ENCODE peak calls at places on chromosomes 11 and 22, in ten cellular contexts. H is EL; O is Calu3; X is neural crest cell; T is activated T-helper 1 cell treated with anti-CD3 and anti-CD28 coated beads, Interleukin-2, amount 50 U/mL, for 16 hours; W is GM12865; B is stimulated activated CD4-positive, alpha-beta T cell treated with anti-CD3 and anti-CD28 coated beads, Interleukin-2, amount 100 ng/mL, for 48 hours; E is T-cell; I is cardiac fibroblast; J is endothelial cell. R is an unnamed sample.

GRCh38 chr11:12103411-12104225 is 6.8 kb upstream of the MICAL2 start:
- DNase-seq in H (no peak), O (no peak), X (no peak), T (no peak), W (no peak), B (no peak), E (no peak), I (no peak), J (no peak), R (no peak)

GRCh38 chr11:88480217-88480616 is 142.7 kb upstream of the CTSC start:
- DNase-seq in H (peak), O (no peak), X (no peak), T (no peak), W (no peak), B (no peak), E (no peak), I (peak), J (no peak), R (no peak)

GRCh38 chr11:1628506-1629325 is 859 bp upstream of the KRTAP5-5 start:
- DNase-seq in H (peak), O (peak), X (peak), T (peak), W (peak), B (peak), E (no peak), I (peak), J (peak), R (peak)

GRCh38 chr22:37162221-37163095 is 12.7 kb upstream of the IL2RB start:
- DNase-seq in H (no peak), O (no peak), X (no peak), T (peak), W (peak), B (peak), E (peak), I (no peak), J (no peak), R (peak)

GRCh38 chr22:47065756-47066615 is 303.5 kb downstream of the TBC1D22A start:
- DNase-seq in H (no peak), O (no peak), X (no peak), T (no peak), W (no peak), B (no peak), E (no peak), I (peak), J (no peak), R (no peak)

GRCh38 chr11:119346605-119347004 is at the start of gene MFRP:
- DNase-seq in H (no peak), O (no peak), X (no peak), T (no peak), W (no peak), B (no peak), E (no peak), I (no peak), J (no peak), R (no peak)

GRCh38 chr11:43515090-43515489 is 156.4 kb downstream of the TTC17 start:
- DNase-seq in H (no peak), O (no peak), X (peak), T (no peak), W (peak), B (no peak), E (no peak), I (no peak), J (peak), R (no peak)

GRCh38 chr22:41248758-41249157 is 8.0 kb upstream of the CHADL start:
- DNase-seq in H (no peak), O (no peak), X (no peak), T (no peak), W (no peak), B (no peak), E (no peak), I (no peak), J (no peak), R (no peak)

GRCh38 chr22:41683616-41684015 is 5.1 kb downstream of the SNU13 start:
- DNase-seq in H (peak), O (no peak), X (no peak), T (no peak), W (no peak), B (no peak), E (no peak), I (no peak), J (no peak), R (no peak)

R was measured in immature natural killer cell.